ENCODE peak calls at places on chromosomes 13 and 19, in seven cellular contexts. One of them, this sample, is unnamed.

GRCh38 chr19:4713384-4713951 is 10.2 kb downstream of the DPP9 start:
- DNase-seq in IMR-90: peak
- DNase-seq in neuronal stem cell: no peak
- DNase-seq in H1: no peak
- DNase-seq in trophoblast cell: peak
- DNase-seq in mesenchymal stem cell: peak
- DNase-seq in mesendoderm: no peak
- DNase-seq in this sample: no peak

GRCh38 chr13:84896128-84896527 is 903.1 kb downstream of the SLITRK6 start:
- DNase-seq in mesenchymal stem cell: peak
- DNase-seq in mesendoderm: peak
- DNase-seq in neuronal stem cell: peak
- DNase-seq in IMR-90: peak
- DNase-seq in H1: peak
- DNase-seq in trophoblast cell: peak
- DNase-seq in this sample: no peak

GRCh38 chr19:38433268-38433733 is at the start of gene RYR1:
- DNase-seq in neuronal stem cell: peak
- DNase-seq in trophoblast cell: no peak
- DNase-seq in mesendoderm: peak
- DNase-seq in mesenchymal stem cell: no peak
- DNase-seq in H1: peak
- DNase-seq in IMR-90: no peak
- DNase-seq in this sample: peak

GRCh38 chr19:30811397-30812098 is 439.4 kb downstream of the ZNF536 start:
- DNase-seq in trophoblast cell: no peak
- DNase-seq in IMR-90: no peak
- DNase-seq in H1: no peak
- DNase-seq in neuronal stem cell: no peak
- DNase-seq in mesenchymal stem cell: no peak
- DNase-seq in mesendoderm: no peak
- DNase-seq in this sample: no peak

GRCh38 chr13:41345921-41346589 is 35.0 kb downstream of the NAA16 start:
- DNase-seq in IMR-90: peak
- DNase-seq in H1: no peak
- DNase-seq in neuronal stem cell: no peak
- DNase-seq in trophoblast cell: no peak
- DNase-seq in mesenchymal stem cell: no peak
- DNase-seq in mesendoderm: no peak
- DNase-seq in this sample: no peak

GRCh38 chr19:1354496-1355257 is 29.0 kb upstream of the NDUFS7 start:
- DNase-seq in mesendoderm: peak
- DNase-seq in IMR-90: peak
- DNase-seq in trophoblast cell: peak
- DNase-seq in H1: peak
- DNase-seq in mesenchymal stem cell: peak
- DNase-seq in neuronal stem cell: peak
- DNase-seq in this sample: peak

GRCh38 chr13:107834268-107834667 is 381.1 kb downstream of the LIG4 start:
- DNase-seq in IMR-90: peak
- DNase-seq in mesendoderm: no peak
- DNase-seq in neuronal stem cell: no peak
- DNase-seq in mesenchymal stem cell: no peak
- DNase-seq in H1: no peak
- DNase-seq in trophoblast cell: no peak
- DNase-seq in this sample: no peak

GRCh38 chr13:109684836-109685602 is 101.4 kb downstream of the IRS2 start:
- DNase-seq in H1: no peak
- DNase-seq in mesenchymal stem cell: no peak
- DNase-seq in IMR-90: no peak
- DNase-seq in trophoblast cell: peak
- DNase-seq in neuronal stem cell: no peak
- DNase-seq in mesendoderm: no peak
- DNase-seq in this sample: no peak

GRCh38 chr19:33294058-33294798 is 8.1 kb downstream of the CEBPA start:
- DNase-seq in IMR-90: no peak
- DNase-seq in mesenchymal stem cell: no peak
- DNase-seq in H1: no peak
- DNase-seq in mesendoderm: peak
- DNase-seq in trophoblast cell: peak
- DNase-seq in neuronal stem cell: no peak
- DNase-seq in this sample: no peak

GRCh38 chr19:38057954-38058690 is 151.1 kb downstream of the SIPA1L3 start:
- DNase-seq in IMR-90: no peak
- DNase-seq in trophoblast cell: peak
- DNase-seq in mesendoderm: no peak
- DNase-seq in neuronal stem cell: no peak
- DNase-seq in H1: no peak
- DNase-seq in mesenchymal stem cell: peak
- DNase-seq in this sample: no peak

GRCh38 chr19:39680593-39680992 is 23.7 kb upstream of the LGALS14 start:
- DNase-seq in mesendoderm: no peak
- DNase-seq in H1: no peak
- DNase-seq in trophoblast cell: no peak
- DNase-seq in IMR-90: no peak
- DNase-seq in mesenchymal stem cell: no peak
- DNase-seq in neuronal stem cell: no peak
- DNase-seq in this sample: no peak

GRCh38 chr19:48487544-48487943 is 18.4 kb downstream of the CYTH2 start:
- DNase-seq in neuronal stem cell: no peak
- DNase-seq in trophoblast cell: no peak
- DNase-seq in mesendoderm: no peak
- DNase-seq in IMR-90: no peak
- DNase-seq in mesenchymal stem cell: no peak
- DNase-seq in H1: no peak
- DNase-seq in this sample: no peak

DNA sequence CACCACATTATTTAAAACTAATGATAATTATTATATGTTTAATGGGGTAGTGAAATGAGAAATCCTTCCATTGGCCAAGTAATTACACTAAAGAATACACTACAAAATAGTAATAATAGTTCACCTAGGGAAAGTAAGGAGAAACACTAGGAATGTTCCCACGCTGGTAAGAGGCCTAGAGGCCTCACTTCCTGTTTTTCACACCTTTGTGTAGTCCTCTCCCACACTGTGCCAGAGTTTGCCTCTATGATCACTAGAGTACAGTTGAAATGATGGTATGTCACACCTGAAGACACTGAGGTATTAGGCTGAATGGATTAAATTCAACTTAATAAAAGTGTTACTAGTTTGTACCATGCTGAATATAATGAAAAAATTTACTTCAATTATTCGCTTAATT is 1348.0 kb upstream of the ATXN8OS start:
- DNase-seq in trophoblast cell: no peak
- DNase-seq in neuronal stem cell: no peak
- DNase-seq in IMR-90: no peak
- DNase-seq in mesenchymal stem cell: no peak
- DNase-seq in mesendoderm: peak
- DNase-seq in H1: no peak
- DNase-seq in this sample: no peak
- H3K4ac ChIP-seq in trophoblast cell: no peak
- H3K4ac ChIP-seq in neuronal stem cell: no peak
- H3K4ac ChIP-seq in IMR-90: no peak
- H3K4ac ChIP-seq in mesenchymal stem cell: no peak
- H3K4ac ChIP-seq in mesendoderm: no peak
- H3K4ac ChIP-seq in H1: no peak
- H3K4ac ChIP-seq in this sample: no peak

DNA sequence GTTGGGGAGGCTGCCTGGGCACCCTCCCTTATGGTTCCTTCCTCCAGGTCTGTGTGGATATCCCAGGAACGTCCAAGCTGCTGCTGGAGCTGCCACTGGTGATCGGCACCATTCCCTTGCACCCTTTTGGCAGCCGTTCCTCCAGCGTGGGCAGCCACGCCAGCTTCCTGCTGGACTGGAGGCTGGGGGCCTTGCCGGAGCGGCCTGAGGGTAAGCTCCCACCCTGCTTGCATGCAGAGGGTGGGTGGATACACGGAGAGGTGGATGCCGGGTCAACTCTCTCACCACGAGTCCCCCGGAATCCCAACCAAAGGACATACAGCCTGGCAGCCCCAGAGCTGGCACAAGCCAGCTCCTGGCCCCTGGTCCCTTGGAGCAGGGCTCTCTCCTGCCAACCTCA is 2.2 kb downstream of the ARRDC2 start:
- DNase-seq in neuronal stem cell: no peak
- DNase-seq in H1: no peak
- DNase-seq in IMR-90: no peak
- DNase-seq in mesenchymal stem cell: no peak
- DNase-seq in mesendoderm: no peak
- DNase-seq in trophoblast cell: no peak
- DNase-seq in this sample: no peak
- H4K8ac ChIP-seq in neuronal stem cell: no peak
- H4K8ac ChIP-seq in H1: no peak
- H4K8ac ChIP-seq in IMR-90: no peak
- H4K8ac ChIP-seq in mesenchymal stem cell: no peak
- H4K8ac ChIP-seq in mesendoderm: no peak
- H4K8ac ChIP-seq in trophoblast cell: no peak
- H4K8ac ChIP-seq in this sample: no peak

DNA sequence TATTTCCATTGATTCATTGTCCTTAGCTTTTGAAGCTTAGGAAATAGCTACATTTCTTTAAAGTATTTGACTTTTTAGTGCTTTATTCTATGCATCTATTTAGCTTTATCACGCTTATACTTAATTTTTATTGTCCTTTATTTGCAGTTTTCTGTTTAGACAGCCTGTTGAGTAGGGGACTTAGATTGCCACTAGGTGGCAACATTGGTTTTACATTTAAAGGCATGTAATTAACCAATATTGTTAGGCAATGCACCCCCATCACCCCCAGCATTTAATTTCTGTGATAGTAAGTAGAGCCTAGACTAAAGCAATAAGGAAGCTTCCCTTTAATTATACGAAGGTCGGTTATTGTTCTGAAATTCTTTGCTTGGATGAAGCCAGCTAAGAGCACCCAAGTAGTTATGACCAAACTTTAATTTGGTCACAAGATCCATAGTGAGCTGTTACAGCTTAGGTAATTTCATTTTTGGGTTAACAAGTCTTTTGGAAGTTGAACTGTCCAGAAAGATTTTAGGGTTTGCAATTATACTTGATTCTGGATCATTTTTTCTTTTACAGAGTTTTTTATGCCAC is 36.5 kb downstream of the B3GLCT start:
- DNase-seq in neuronal stem cell: peak
- DNase-seq in IMR-90: peak
- DNase-seq in mesenchymal stem cell: peak
- DNase-seq in H1: no peak
- DNase-seq in mesendoderm: peak
- DNase-seq in trophoblast cell: peak
- DNase-seq in this sample: no peak
- H3K4ac ChIP-seq in neuronal stem cell: no peak
- H3K4ac ChIP-seq in IMR-90: no peak
- H3K4ac ChIP-seq in mesenchymal stem cell: no peak
- H3K4ac ChIP-seq in H1: no peak
- H3K4ac ChIP-seq in mesendoderm: no peak
- H3K4ac ChIP-seq in trophoblast cell: no peak
- H3K4ac ChIP-seq in this sample: no peak

GRCh38 chr13:60617863-60618733 is 221.1 kb downstream of the TDRD3 start:
- DNase-seq in IMR-90: peak
- DNase-seq in mesenchymal stem cell: peak
- DNase-seq in neuronal stem cell: no peak
- DNase-seq in H1: peak
- DNase-seq in mesendoderm: peak
- DNase-seq in trophoblast cell: no peak
- DNase-seq in this sample: peak
- H4K8ac ChIP-seq in IMR-90: no peak
- H4K8ac ChIP-seq in mesenchymal stem cell: no peak
- H4K8ac ChIP-seq in neuronal stem cell: no peak
- H4K8ac ChIP-seq in H1: no peak
- H4K8ac ChIP-seq in mesendoderm: no peak
- H4K8ac ChIP-seq in trophoblast cell: no peak
- H4K8ac ChIP-seq in this sample: no peak

GRCh38 chr13:29596064-29596418 is 553 bp upstream of the SLC7A1 start:
- DNase-seq in trophoblast cell: no peak
- DNase-seq in mesenchymal stem cell: no peak
- DNase-seq in H1: no peak
- DNase-seq in IMR-90: no peak
- DNase-seq in neuronal stem cell: no peak
- DNase-seq in mesendoderm: no peak
- DNase-seq in this sample: no peak
- H3K4ac ChIP-seq in trophoblast cell: no peak
- H3K4ac ChIP-seq in mesenchymal stem cell: no peak
- H3K4ac ChIP-seq in H1: no peak
- H3K4ac ChIP-seq in IMR-90: no peak
- H3K4ac ChIP-seq in neuronal stem cell: no peak
- H3K4ac ChIP-seq in mesendoderm: no peak
- H3K4ac ChIP-seq in this sample: no peak

GRCh38 chr19:18915639-18916038 is 3.5 kb downstream of the COPE start:
- DNase-seq in IMR-90: peak
- DNase-seq in mesenchymal stem cell: peak
- DNase-seq in neuronal stem cell: no peak
- DNase-seq in trophoblast cell: no peak
- DNase-seq in H1: peak
- DNase-seq in mesendoderm: peak
- DNase-seq in this sample: peak
- H4K8ac ChIP-seq in IMR-90: no peak
- H4K8ac ChIP-seq in mesenchymal stem cell: no peak
- H4K8ac ChIP-seq in neuronal stem cell: no peak
- H4K8ac ChIP-seq in trophoblast cell: no peak
- H4K8ac ChIP-seq in H1: no peak
- H4K8ac ChIP-seq in mesendoderm: no peak
- H4K8ac ChIP-seq in this sample: no peak

GRCh38 chr13:73913043-73913740 is 221.0 kb downstream of the KLF12 start:
- DNase-seq in mesenchymal stem cell: peak
- DNase-seq in trophoblast cell: no peak
- DNase-seq in neuronal stem cell: no peak
- DNase-seq in IMR-90: peak
- DNase-seq in H1: no peak
- DNase-seq in mesendoderm: peak
- DNase-seq in this sample: no peak

GRCh38 chr13:73910733-73911132 is 223.5 kb downstream of the KLF12 start:
- DNase-seq in neuronal stem cell: no peak
- DNase-seq in mesenchymal stem cell: no peak
- DNase-seq in H1: no peak
- DNase-seq in mesendoderm: no peak
- DNase-seq in IMR-90: no peak
- DNase-seq in trophoblast cell: no peak
- DNase-seq in this sample: no peak

GRCh38 chr13:73903561-73903960 is 230.6 kb downstream of the KLF12 start:
- DNase-seq in mesenchymal stem cell: no peak
- DNase-seq in neuronal stem cell: no peak
- DNase-seq in IMR-90: no peak
- DNase-seq in H1: peak
- DNase-seq in mesendoderm: no peak
- DNase-seq in trophoblast cell: no peak
- DNase-seq in this sample: peak

GRCh38 chr13:73914119-73914518 is 220.1 kb downstream of the KLF12 start:
- DNase-seq in mesenchymal stem cell: no peak
- DNase-seq in H1: no peak
- DNase-seq in neuronal stem cell: no peak
- DNase-seq in trophoblast cell: no peak
- DNase-seq in mesendoderm: peak
- DNase-seq in IMR-90: no peak
- DNase-seq in this sample: no peak

GRCh38 chr13:73908809-73909208 is 225.4 kb downstream of the KLF12 start:
- DNase-seq in IMR-90: no peak
- DNase-seq in trophoblast cell: no peak
- DNase-seq in H1: no peak
- DNase-seq in mesendoderm: no peak
- DNase-seq in mesenchymal stem cell: no peak
- DNase-seq in neuronal stem cell: no peak
- DNase-seq in this sample: no peak
- H3K4ac ChIP-seq in IMR-90: no peak
- H3K4ac ChIP-seq in trophoblast cell: no peak
- H3K4ac ChIP-seq in H1: no peak
- H3K4ac ChIP-seq in mesendoderm: no peak
- H3K4ac ChIP-seq in mesenchymal stem cell: no peak
- H3K4ac ChIP-seq in neuronal stem cell: no peak
- H3K4ac ChIP-seq in this sample: no peak